ENCODE peak calls at places on chromosomes 11 and 22, in ten cellular contexts. B, A, U, N, D, K, Y, H, L and O are unnamed samples.

GRCh38 chr22:46134111-46134705 is 16.1 kb upstream of the PPARA start:
- DNase-seq in N (no peak), B (no peak), A (no peak), H (no peak), U (no peak), L (no peak), D (no peak), K (no peak), Y (no peak), O (no peak)

GRCh38 chr11:114059278-114059983 is at the start of gene ZBTB16:
- DNase-seq in B (peak; percentile 98), N (no peak), A (peak; percentile 86), D (peak; percentile 83), H (no peak), K (peak; percentile 93), L (peak; percentile 96), U (no peak), Y (peak; percentile 88), O (no peak)

GRCh38 chr11:103910721-103911120 is 125.7 kb upstream of the DDI1 start:
- DNase-seq in N (no peak), D (no peak), K (no peak), L (no peak), B (no peak), A (no peak), U (no peak), Y (no peak), H (no peak), O (no peak)

GRCh38 chr11:44623321-44623715 is 57.9 kb downstream of the CD82 start:
- DNase-seq in H (peak; percentile 10), D (peak; percentile 77), L (peak; percentile 74), Y (peak; percentile 4), U (no peak), N (no peak), K (peak; percentile 51), B (peak; percentile 55), A (peak; percentile 20), O (no peak)

GRCh38 chr22:32710896-32711295 is 90.6 kb upstream of the TIMP3 start:
- DNase-seq in Y (no peak), L (no peak), D (no peak), N (no peak), H (no peak), K (no peak), B (no peak), A (no peak), U (no peak), O (no peak)

GRCh38 chr11:34204396-34205279 is 99.2 kb downstream of the NAT10 start:
- DNase-seq in H (no peak), K (no peak), A (peak; percentile 31), Y (no peak), L (no peak), D (no peak), N (peak; percentile 79), U (peak; percentile 89), B (no peak), O (no peak)

GRCh38 chr22:22752556-22753477 is 108.4 kb downstream of the GGTLC2 start:
- DNase-seq in N (no peak), B (no peak), L (no peak), D (no peak), A (no peak), K (peak; percentile 64), H (no peak), Y (no peak), U (no peak), O (no peak)

GRCh38 chr11:17547932-17548331 is 873 bp downstream of the OTOG start:
- DNase-seq in U (no peak), A (no peak), B (no peak), Y (no peak), H (no peak), D (no peak), L (no peak), K (no peak), N (no peak), O (no peak)

GRCh38 chr11:118398797-118399564 is 2.4 kb upstream of the ATP5MG start:
- DNase-seq in H (no peak), D (no peak), L (no peak), K (no peak), N (no peak), B (no peak), A (no peak), U (no peak), Y (no peak), O (no peak)

GRCh38 chr11:126924381-126924780 is 76.2 kb downstream of the KIRREL3 start:
- DNase-seq in L (no peak), H (no peak), A (no peak), B (no peak), Y (no peak), U (no peak), D (no peak), K (no peak), N (no peak), O (no peak)

GRCh38 chr11:65558002-65558784 is at the start of gene LTBP3:
- DNase-seq in H (peak; percentile 75), Y (peak; percentile 77), N (no peak), B (peak; percentile 94), A (peak; percentile 87), U (peak; percentile 68), K (peak; percentile 83), L (no peak), D (peak; percentile 84), O (peak; percentile 70)

GRCh38 chr11:28243057-28243456 is 134.9 kb downstream of the METTL15 start:
- DNase-seq in D (no peak), H (no peak), U (no peak), K (no peak), L (no peak), A (no peak), Y (no peak), B (no peak), N (no peak), O (no peak)

DNA sequence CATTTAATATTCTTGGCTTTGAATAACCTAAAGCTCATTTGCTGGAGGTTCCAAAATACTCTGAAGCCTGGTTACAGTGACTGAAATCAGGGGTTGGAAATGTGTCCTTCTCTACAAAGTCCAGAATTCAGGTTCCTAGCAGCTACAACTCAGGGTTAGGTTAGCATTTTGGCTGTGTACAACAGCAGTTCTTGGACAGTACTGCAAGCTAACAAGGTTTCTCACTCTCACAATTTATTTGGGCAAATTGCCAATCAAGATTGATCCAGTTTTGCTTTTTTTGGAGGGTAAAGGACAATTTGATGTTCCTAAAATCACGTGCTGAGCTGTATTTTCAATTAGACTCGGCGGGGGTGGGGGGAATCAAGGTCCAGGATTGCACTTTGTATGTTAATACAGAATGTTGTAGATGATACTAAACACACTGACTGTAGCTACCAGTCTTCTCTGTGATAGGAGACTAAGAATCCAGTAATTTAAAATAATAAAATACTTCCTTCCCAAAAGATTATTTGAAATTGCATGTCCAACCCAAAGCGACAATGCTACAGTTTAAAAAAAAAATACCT is 49.7 kb upstream of the RAPSN start:
- DNase-seq in B (no peak), A (no peak), Y (no peak), H (no peak), L (no peak), U (no peak), N (no peak), K (no peak), D (peak; percentile 6), O (no peak)
- TF ChIP-seq POLR2A in B (no peak), A (no peak), Y (no peak), H (no peak), L (no peak), U (no peak), N (no peak), K (no peak), D (no peak), O (no peak)

GRCh38 chr22:38397189-38398097 is 57.6 kb downstream of the KCNJ4 start:
- DNase-seq in U (no peak), N (no peak), D (peak; percentile 21), H (peak; percentile 25), A (no peak), B (no peak), K (peak; percentile 78), Y (peak; percentile 59), L (no peak), O (no peak)
- TF ChIP-seq POLR2AphosphoS5 in U (no peak), N (no peak), D (no peak), H (no peak), A (no peak), B (no peak), K (no peak), Y (no peak), L (no peak), O (no peak)

GRCh38 chr22:17836977-17837742 is 62.9 kb upstream of the BID start:
- DNase-seq in A (peak; percentile 60), Y (no peak), N (no peak), D (peak; percentile 29), H (no peak), U (no peak), B (no peak), K (no peak), L (no peak), O (no peak)
- TF ChIP-seq POLR2A in A (no peak), Y (no peak), N (no peak), D (no peak), H (no peak), U (no peak), B (no peak), K (no peak), L (no peak), O (no peak)

GRCh38 chr22:17108256-17109112 is 12.7 kb downstream of the TMEM121B start:
- DNase-seq in L (no peak), D (no peak), H (no peak), Y (no peak), N (no peak), B (no peak), U (no peak), K (no peak), A (no peak), O (no peak)

GRCh38 chr22:17107547-17107810 is 13.7 kb downstream of the TMEM121B start:
- DNase-seq in Y (no peak), N (no peak), U (no peak), H (no peak), D (no peak), B (no peak), K (no peak), L (no peak), A (no peak), O (no peak)

GRCh38 chr22:17110791-17111550 is 10.2 kb downstream of the TMEM121B start:
- DNase-seq in K (no peak), B (peak; percentile 9), L (no peak), D (no peak), Y (no peak), A (no peak), N (no peak), H (no peak), U (no peak), O (no peak)

GRCh38 chr22:17109976-17110375 is 11.2 kb downstream of the TMEM121B start:
- DNase-seq in K (no peak), H (no peak), U (no peak), L (no peak), Y (no peak), D (no peak), B (no peak), N (no peak), A (no peak), O (no peak)

DNA sequence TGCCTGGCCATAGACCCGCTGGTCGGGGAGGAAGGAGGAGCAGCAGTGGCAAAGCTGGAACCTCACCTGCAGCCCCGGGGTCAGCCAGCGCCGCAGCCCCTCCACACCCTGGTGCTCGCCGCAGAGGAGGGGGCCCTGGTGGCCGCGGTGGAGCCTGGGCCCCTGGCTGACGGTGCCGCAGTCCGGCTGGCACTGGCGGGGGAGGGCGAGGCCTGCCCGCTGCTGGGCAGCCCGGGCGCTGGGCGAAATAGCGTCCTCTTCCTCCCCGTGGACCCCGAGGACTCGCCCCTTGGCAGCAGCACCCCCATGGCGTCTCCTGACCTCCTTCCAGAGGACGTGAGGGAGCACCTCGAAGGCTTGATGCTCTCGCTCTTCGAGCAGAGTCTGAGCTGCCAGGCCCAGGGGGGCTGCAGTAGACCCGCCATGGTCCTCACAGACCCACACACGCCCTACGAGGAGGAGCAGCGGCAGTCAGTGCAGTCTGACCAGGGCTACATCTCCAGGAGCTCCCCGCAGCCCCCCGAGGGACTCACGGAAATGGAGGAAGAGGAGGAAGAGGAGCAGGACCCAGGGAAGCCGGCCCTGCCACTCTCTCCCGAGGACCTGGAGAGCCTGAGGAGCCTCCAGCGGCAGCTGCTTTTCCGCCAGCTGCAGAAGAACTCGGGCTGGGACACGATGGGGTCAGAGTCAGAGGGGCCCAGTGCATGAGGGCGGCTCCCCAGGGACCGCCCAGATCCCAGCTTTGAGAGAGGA is 11.9 kb downstream of the TMEM121B start:
- DNase-seq in D (no peak), N (no peak), L (no peak), B (peak; percentile 42), K (no peak), Y (no peak), U (no peak), A (no peak), H (no peak), O (no peak)
- TF ChIP-seq POLR2AphosphoS5 in D (no peak), N (no peak), L (no peak), B (no peak), K (no peak), Y (no peak), U (no peak), A (no peak), H (no peak), O (no peak)